ENCODE peak calls at places on chromosome 3, in ten cellular contexts. B is left ventricle myocardium inferior; G is sigmoid colon; J is SK-N-MC; Q is naive thymus-derived CD4-positive, alpha-beta T cell; O is fibroblast of lung; S is hepatocyte; Y is Karpas-422; L is Panc1; W is body of pancreas. P is an unnamed sample.

GRCh38 chr3:187382609-187383151 is 14.5 kb downstream of the RTP4 start:
- DNase-seq in B (no peak), G (no peak), J (no peak), Q (no peak), O (no peak), S (peak; percentile 13), Y (no peak), L (no peak), W (no peak), P (no peak)

GRCh38 chr3:38270606-38271005 is 5.0 kb downstream of the SLC22A13 start:
- DNase-seq in B (no peak), G (no peak), J (no peak), Q (no peak), O (no peak), S (no peak), Y (no peak), L (no peak), W (no peak), P (no peak)

GRCh38 chr3:169150874-169151273 is 512.6 kb downstream of the MECOM start:
- DNase-seq in B (no peak), G (no peak), J (no peak), Q (no peak), O (no peak), S (no peak), Y (no peak), L (no peak), W (no peak), P (no peak)

GRCh38 chr3:27607370-27607769 is 114.8 kb downstream of the EOMES start:
- DNase-seq in B (no peak), G (no peak), J (no peak), Q (no peak), O (peak; percentile 45), S (no peak), Y (no peak), L (no peak), W (no peak), P (no peak)

GRCh38 chr3:49725906-49726681 is 2.3 kb upstream of the GMPPB start:
- DNase-seq in B (peak; percentile 12), G (no peak), J (no peak), Q (no peak), O (no peak), S (no peak), Y (no peak), L (no peak), W (no peak), P (no peak)

GRCh38 chr3:181711325-181712135 is at the start of gene SOX2:
- DNase-seq in B (peak; percentile 35), G (peak; percentile 79), J (no peak), Q (peak; percentile 25), O (peak; percentile 90), S (peak; percentile 93), Y (peak; percentile 67), L (no peak), W (peak; percentile 59), P (no peak)

GRCh38 chr3:113231827-113232253 is 20.5 kb downstream of the BOC start:
- DNase-seq in B (no peak), G (no peak), J (no peak), Q (no peak), O (peak; percentile 94), S (peak; percentile 68), Y (no peak), L (peak; percentile 61), W (peak; percentile 54), P (no peak)

GRCh38 chr3:55882006-55882405 is 394.9 kb upstream of the WNT5A start:
- DNase-seq in B (no peak), G (no peak), J (no peak), Q (no peak), O (no peak), S (no peak), Y (no peak), L (no peak), W (no peak), P (no peak)

DNA sequence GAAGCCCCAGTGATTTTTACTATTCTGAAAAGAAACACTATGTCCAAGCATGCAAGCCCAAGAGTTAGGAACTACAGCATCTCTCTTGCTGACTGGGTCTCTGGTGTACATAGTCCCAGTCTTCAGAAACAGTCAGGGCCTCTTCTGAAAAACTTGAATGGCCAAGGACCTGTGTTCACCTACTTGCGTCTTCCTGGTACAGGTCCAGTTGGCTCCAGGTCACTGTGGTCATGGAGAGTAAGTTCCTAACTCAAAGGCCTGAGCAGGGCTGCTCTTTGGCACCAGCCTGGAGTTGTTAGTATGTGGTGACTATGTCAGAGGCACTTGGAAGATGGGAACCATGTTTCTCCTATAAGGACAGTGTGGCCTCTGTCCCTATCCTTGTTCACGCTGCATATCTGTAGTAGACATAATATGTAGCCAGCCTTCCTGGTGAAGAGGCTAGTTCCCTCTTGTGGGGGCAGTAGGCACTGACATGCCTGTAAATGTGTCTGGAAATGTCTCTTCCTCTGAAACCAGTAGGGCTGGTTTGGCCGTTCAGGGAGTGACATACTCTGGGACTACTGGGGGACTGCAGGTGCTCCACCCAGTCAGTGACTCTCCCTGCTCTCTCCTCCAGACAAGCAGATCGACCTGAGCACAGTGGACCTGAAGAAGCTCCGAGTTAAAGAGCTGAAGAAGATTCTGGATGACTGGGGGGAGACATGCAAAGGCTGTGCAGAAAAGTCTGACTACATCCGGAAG is 2.6 kb upstream of the RBM15B start:
- DNase-seq in B (no peak), G (no peak), J (no peak), Q (no peak), O (no peak), S (peak; percentile 78), Y (peak; percentile 61), L (no peak), W (no peak), P (no peak)
- H3K4me3 ChIP-seq in B (no peak overlapping the region), G (no peak overlapping the region), J (no peak overlapping the region), Q (no peak overlapping the region), O (no peak overlapping the region), S (no peak overlapping the region), Y (no peak overlapping the region), L (no peak overlapping the region), W (no peak overlapping the region), P (no peak overlapping the region)

GRCh38 chr3:98807011-98807410 is 43.9 kb downstream of the ST3GAL6 start:
- DNase-seq in B (no peak), G (no peak), J (no peak), Q (no peak), O (peak; percentile 79), S (no peak), Y (no peak), L (no peak), W (no peak), P (no peak)

GRCh38 chr3:98811048-98811447 is 47.9 kb downstream of the ST3GAL6 start:
- DNase-seq in B (no peak), G (no peak), J (no peak), Q (no peak), O (no peak), S (no peak), Y (no peak), L (no peak), W (no peak), P (no peak)

GRCh38 chr3:98808071-98808470 is 44.9 kb downstream of the ST3GAL6 start:
- DNase-seq in B (no peak), G (no peak), J (no peak), Q (no peak), O (no peak), S (no peak), Y (no peak), L (no peak), W (no peak), P (no peak)

GRCh38 chr3:98807565-98807964 is 44.4 kb downstream of the ST3GAL6 start:
- DNase-seq in B (no peak), G (no peak), J (no peak), Q (no peak), O (peak; percentile 38), S (no peak), Y (no peak), L (no peak), W (no peak), P (no peak)

DNA sequence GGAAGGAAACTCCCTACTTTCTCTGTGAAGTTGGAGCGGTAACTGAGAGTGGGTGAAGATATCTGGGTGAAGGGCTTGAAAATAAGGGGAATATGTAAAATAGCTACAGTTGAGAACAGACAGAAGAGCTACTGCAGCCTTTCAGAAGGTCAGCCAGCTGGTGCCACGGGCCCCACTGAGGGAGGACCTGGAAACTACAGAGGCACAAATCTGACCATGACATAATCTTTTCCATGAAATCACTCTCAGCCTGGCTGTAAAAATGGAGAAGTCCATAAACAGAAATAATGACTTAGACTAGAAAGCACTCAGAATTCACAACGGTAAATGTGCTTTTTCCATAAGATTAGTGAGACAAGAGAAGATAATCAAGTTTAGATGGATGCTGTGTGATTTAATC is 46.4 kb downstream of the ST3GAL6 start:
- DNase-seq in B (no peak), G (no peak), J (no peak), Q (no peak), O (no peak), S (peak; percentile 25), Y (no peak), L (no peak), W (no peak), P (no peak)
- H3K36me3 ChIP-seq in B (peaks cover 63% of the 10 kb centered on the region), G (no peaks in the 10 kb centered on the region), J (peaks cover 69% of the 10 kb centered on the region), Q (no peaks in the 10 kb centered on the region), O (peaks cover 12% of the 10 kb centered on the region), S (no peaks in the 10 kb centered on the region), Y (no peaks in the 10 kb centered on the region), L (peaks cover 10% of the 10 kb centered on the region), W (peaks cover 2% of the 10 kb centered on the region), P (peaks cover 100% of the 10 kb centered on the region)

DNA sequence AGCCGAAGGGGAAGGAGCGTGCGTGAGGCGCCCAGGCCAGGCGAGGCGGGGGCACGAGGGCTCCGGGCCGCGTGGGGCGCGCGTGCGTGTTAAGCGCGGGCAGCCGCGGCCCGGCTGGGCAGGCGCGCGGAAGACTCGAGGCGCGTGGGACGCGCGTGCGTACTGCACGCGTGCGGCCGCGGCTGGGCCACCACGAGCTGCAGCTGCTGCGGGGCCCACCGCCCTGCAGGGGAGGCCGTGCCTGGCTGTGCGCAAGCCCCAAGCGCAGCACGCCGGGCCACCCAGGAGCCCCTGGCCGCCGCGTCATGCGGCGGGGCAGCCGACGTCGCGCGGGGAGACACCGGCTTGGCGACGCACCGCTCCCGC is 619 bp upstream of the TRIM71 start:
- DNase-seq in B (no peak), G (no peak), J (no peak), Q (no peak), O (no peak), S (peak; percentile 68), Y (no peak), L (no peak), W (no peak), P (no peak)
- H3K4me3 ChIP-seq in B (peak overlapping the region; percentile 64), G (peak overlapping the region; percentile 42), J (peak overlapping the region; percentile 82), Q (no peak overlapping the region), O (no peak overlapping the region), S (peak overlapping the region; percentile 84), Y (no peak overlapping the region), L (no peak overlapping the region), W (no peak overlapping the region), P (no peak overlapping the region)

GRCh38 chr3:52551118-52551517 is 14.7 kb downstream of the UQCC5 start:
- DNase-seq in B (no peak), G (no peak), J (no peak), Q (no peak), O (no peak), S (no peak), Y (no peak), L (no peak), W (no peak), P (no peak)

GRCh38 chr3:52552089-52552488 is 15.7 kb downstream of the UQCC5 start:
- DNase-seq in B (no peak), G (no peak), J (no peak), Q (no peak), O (no peak), S (no peak), Y (no peak), L (no peak), W (no peak), P (no peak)

GRCh38 chr3:52555056-52555455 is 18.7 kb downstream of the UQCC5 start:
- DNase-seq in B (no peak), G (no peak), J (no peak), Q (no peak), O (no peak), S (no peak), Y (no peak), L (no peak), W (no peak), P (no peak)

GRCh38 chr3:52557011-52557410 is 20.6 kb downstream of the UQCC5 start:
- DNase-seq in B (no peak), G (no peak), J (no peak), Q (no peak), O (no peak), S (no peak), Y (no peak), L (no peak), W (no peak), P (no peak)

DNA sequence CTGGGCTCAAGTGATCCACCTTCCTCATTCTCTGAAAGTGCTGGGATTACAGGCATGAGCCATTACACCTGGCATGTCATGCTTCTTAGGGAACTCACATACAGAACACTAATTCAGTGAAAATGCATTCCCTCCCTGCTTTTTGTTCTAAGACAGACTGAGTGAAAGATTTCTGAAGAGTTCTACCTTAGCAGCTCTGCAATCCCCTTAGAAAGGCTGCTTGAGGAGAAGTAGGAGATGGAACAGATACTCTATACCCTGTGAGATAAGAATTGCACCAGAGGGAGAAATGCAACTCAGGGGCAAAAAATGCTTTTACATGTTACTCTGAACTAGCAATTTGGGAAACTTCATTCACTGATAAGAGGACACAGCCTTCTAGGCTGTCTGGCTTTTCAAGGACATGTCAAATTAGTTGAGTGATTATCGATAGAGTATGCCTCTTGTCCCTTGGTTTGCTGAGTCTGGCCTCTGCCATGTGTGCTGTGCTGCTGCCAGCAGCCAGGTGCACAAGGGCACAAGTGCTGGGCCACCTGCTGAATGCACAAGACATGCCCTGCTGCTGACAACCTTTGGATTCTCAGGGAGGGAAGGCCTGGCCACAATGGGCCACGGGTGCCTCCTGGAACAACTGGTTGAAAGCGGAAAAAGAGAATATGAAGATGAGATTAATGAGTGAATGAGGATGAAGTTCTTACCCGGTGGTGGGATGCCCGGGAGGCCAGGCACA is 17.8 kb downstream of the UQCC5 start:
- DNase-seq in B (no peak), G (no peak), J (no peak), Q (no peak), O (no peak), S (no peak), Y (no peak), L (no peak), W (peak; percentile 63), P (no peak)
- H3K36me3 ChIP-seq in B (peaks cover 68% of the 10 kb centered on the region), G (no peaks in the 10 kb centered on the region), J (peaks cover 47% of the 10 kb centered on the region), Q (peaks cover 27% of the 10 kb centered on the region), O (peaks cover 11% of the 10 kb centered on the region), S (no peaks in the 10 kb centered on the region), Y (peaks cover 20% of the 10 kb centered on the region), L (peaks cover 3% of the 10 kb centered on the region), W (peaks cover 5% of the 10 kb centered on the region), P (peaks cover 63% of the 10 kb centered on the region)